ENCODE peak calls at places on chromosomes 13 and 19, in five cellular contexts. R, K, L, Y and I are unnamed samples.

GRCh38 chr19:39934584-39935233 is at the start of gene FCGBP:
- DNase-seq in L (no peak), R (no peak), K (no peak), Y (no peak), I (no peak)

GRCh38 chr13:47126432-47126831 is 229.6 kb upstream of the HTR2A start:
- DNase-seq in Y (no peak), K (no peak), R (peak), L (peak), I (no peak)

GRCh38 chr19:41443813-41444455 is 978 bp downstream of the ERICH4 start:
- DNase-seq in Y (no peak), L (no peak), K (no peak), R (no peak), I (no peak)

GRCh38 chr13:38637576-38637975 is 49.3 kb upstream of the FREM2 start:
- DNase-seq in Y (no peak), L (no peak), R (no peak), K (no peak), I (no peak)

GRCh38 chr13:108155185-108156106 is 59.9 kb downstream of the LIG4 start:
- DNase-seq in Y (peak), K (peak), R (peak), L (peak), I (peak)

GRCh38 chr19:33063356-33064116 is 1.2 kb downstream of the RHPN2 start:
- DNase-seq in R (peak), L (no peak), Y (no peak), K (peak), I (no peak)

GRCh38 chr13:96726651-96727050 is 267.6 kb downstream of the OXGR1 start:
- DNase-seq in R (no peak), L (no peak), K (no peak), Y (no peak), I (no peak)

GRCh38 chr19:46693760-46694159 is 23.2 kb downstream of the PRKD2 start:
- DNase-seq in Y (no peak), R (no peak), L (no peak), K (no peak), I (no peak)

GRCh38 chr19:6363429-6363828 is 2.1 kb downstream of the CLPP start:
- DNase-seq in Y (no peak), L (no peak), R (no peak), K (no peak), I (no peak)

GRCh38 chr19:5130371-5131030 is 161.6 kb downstream of the KDM4B start:
- DNase-seq in L (no peak), Y (peak), R (no peak), K (no peak), I (peak)

GRCh38 chr19:55554749-55555152 is 9.4 kb upstream of the SBK3 start:
- DNase-seq in L (no peak), R (no peak), K (no peak), Y (no peak), I (no peak)

GRCh38 chr19:17779281-17779930 is 15.5 kb upstream of the B3GNT3 start:
- DNase-seq in L (peak), Y (no peak), R (peak), K (no peak), I (no peak)

GRCh38 chr19:14478113-14478545 is 3.0 kb upstream of the PTGER1 start:
- DNase-seq in Y (no peak), R (no peak), K (no peak), L (no peak), I (no peak)

GRCh38 chr19:17205237-17206140 is 9.7 kb upstream of the USE1 start:
- DNase-seq in R (peak), Y (peak), K (peak), L (peak), I (peak)

GRCh38 chr19:2050991-2051770 is at the start of gene MKNK2:
- DNase-seq in L (peak), K (peak), R (peak), Y (peak), I (peak)

GRCh38 chr19:12723383-12723642 is 419 bp downstream of the TNPO2 start:
- DNase-seq in Y (no peak), K (peak), L (peak), R (peak), I (no peak)

GRCh38 chr13:111093634-111094033 is 21.5 kb upstream of the ARHGEF7 start:
- DNase-seq in L (no peak), K (no peak), Y (no peak), R (no peak), I (no peak)

GRCh38 chr19:13073263-13073662 is 29.4 kb downstream of the LYL1 start:
- DNase-seq in K (no peak), L (no peak), R (no peak), Y (no peak), I (no peak)

GRCh38 chr13:46134961-46135522 is 30.2 kb upstream of the CPB2 start:
- DNase-seq in K (peak), R (no peak), L (peak), Y (no peak), I (no peak)

GRCh38 chr13:38582133-38582532 is 104.7 kb upstream of the FREM2 start:
- DNase-seq in L (peak), R (peak), Y (no peak), K (peak), I (no peak)

GRCh38 chr19:16649734-16650133 is 10.2 kb downstream of the SMIM7 start:
- DNase-seq in Y (no peak), K (no peak), L (no peak), R (peak), I (no peak)

GRCh38 chr13:74197686-74198085 is 63.5 kb upstream of the KLF12 start:
- DNase-seq in Y (no peak), K (no peak), L (no peak), R (no peak), I (no peak)

GRCh38 chr19:8363803-8364771 is at the start of gene ANGPTL4:
- DNase-seq in Y (no peak), R (peak), K (peak), L (peak), I (peak)

GRCh38 chr19:9799162-9799561 is 19.7 kb downstream of the FBXL12 start:
- DNase-seq in R (no peak), K (no peak), Y (no peak), L (no peak), I (no peak)

GRCh38 chr19:39177736-39178135 is 19.0 kb upstream of the NCCRP1 start:
- DNase-seq in Y (no peak), L (no peak), R (no peak), K (no peak), I (no peak)

GRCh38 chr13:104006625-104007061 is 940.4 kb upstream of the SLC10A2 start:
- DNase-seq in R (peak), L (peak), K (peak), Y (no peak), I (no peak)

GRCh38 chr13:41561179-41561578 is 103.8 kb downstream of the RGCC start:
- DNase-seq in R (peak), K (peak), Y (no peak), L (peak), I (no peak)

GRCh38 chr13:52925775-52926285 is 77.4 kb upstream of the PCDH8 start:
- DNase-seq in L (no peak), R (no peak), Y (no peak), K (no peak), I (no peak)

GRCh38 chr13:29162638-29163037 is 342.5 kb downstream of the MTUS2 start:
- DNase-seq in Y (no peak), L (peak), K (no peak), R (no peak), I (no peak)

GRCh38 chr19:33778089-33778791 is 18.4 kb upstream of the KCTD15 start:
- DNase-seq in R (peak), Y (peak), K (peak), L (peak), I (peak)

GRCh38 chr19:43774103-43774939 is 6.5 kb downstream of the KCNN4 start:
- DNase-seq in K (no peak), Y (no peak), L (peak), R (peak), I (no peak)

GRCh38 chr13:47159853-47160550 is 263.1 kb upstream of the HTR2A start:
- DNase-seq in Y (no peak), L (peak), K (no peak), R (no peak), I (no peak)

GRCh38 chr13:114074671-114075315 is 57.6 kb downstream of the RASA3 start:
- DNase-seq in L (no peak), K (no peak), Y (no peak), R (no peak), I (no peak)

GRCh38 chr19:55553217-55554182 is 8.2 kb upstream of the SBK3 start:
- DNase-seq in Y (no peak), K (no peak), L (peak), R (no peak), I (no peak)

GRCh38 chr19:42235181-42235580 is 7.2 kb downstream of the GSK3A start:
- DNase-seq in R (no peak), Y (no peak), K (no peak), L (no peak), I (no peak)